ENCODE peak calls at places on chromosomes 5 and 9, in four cellular contexts. One of them, this sample, is unnamed.

GRCh38 chr5:1176473-1177391 is 24.7 kb upstream of the SLC6A19 start:
- DNase-seq in brain microvascular endothelial cell: no peak
- DNase-seq in astrocyte of the spinal cord: no peak
- DNase-seq in cardiac fibroblast: peak
- DNase-seq in this sample: no peak

GRCh38 chr5:98121036-98121936 is 652.2 kb upstream of the RGMB start:
- DNase-seq in astrocyte of the spinal cord: no peak
- DNase-seq in cardiac fibroblast: no peak
- DNase-seq in brain microvascular endothelial cell: no peak
- DNase-seq in this sample: no peak

GRCh38 chr9:127977877-127978647 is 2.7 kb downstream of the EEIG1 start:
- DNase-seq in astrocyte of the spinal cord: peak
- DNase-seq in cardiac fibroblast: peak
- DNase-seq in brain microvascular endothelial cell: peak
- DNase-seq in this sample: peak

GRCh38 chr5:149632311-149633251 is 51.3 kb downstream of the ARHGEF37 start:
- DNase-seq in cardiac fibroblast: peak
- DNase-seq in astrocyte of the spinal cord: peak
- DNase-seq in brain microvascular endothelial cell: peak
- DNase-seq in this sample: peak

GRCh38 chr5:109694451-109694891 is 4.7 kb downstream of the MAN2A1 start:
- DNase-seq in astrocyte of the spinal cord: peak
- DNase-seq in brain microvascular endothelial cell: no peak
- DNase-seq in cardiac fibroblast: peak
- DNase-seq in this sample: no peak

GRCh38 chr9:85212887-85213286 is 528.9 kb downstream of the AGTPBP1 start:
- DNase-seq in brain microvascular endothelial cell: peak
- DNase-seq in cardiac fibroblast: peak
- DNase-seq in astrocyte of the spinal cord: peak
- DNase-seq in this sample: no peak

GRCh38 chr5:131423056-131423455 is 159.2 kb downstream of the CDC42SE2 start:
- DNase-seq in cardiac fibroblast: peak
- DNase-seq in brain microvascular endothelial cell: peak
- DNase-seq in astrocyte of the spinal cord: peak
- DNase-seq in this sample: peak

GRCh38 chr5:154446183-154447073 is 631 bp downstream of the SAP30L start:
- DNase-seq in astrocyte of the spinal cord: peak
- DNase-seq in brain microvascular endothelial cell: peak
- DNase-seq in cardiac fibroblast: peak
- DNase-seq in this sample: no peak

GRCh38 chr5:169003721-169004481 is 297.0 kb downstream of the SLIT3 start:
- DNase-seq in cardiac fibroblast: no peak
- DNase-seq in brain microvascular endothelial cell: no peak
- DNase-seq in astrocyte of the spinal cord: no peak
- DNase-seq in this sample: no peak

GRCh38 chr5:39427225-39427624 is 2.4 kb upstream of the DAB2 start:
- DNase-seq in brain microvascular endothelial cell: no peak
- DNase-seq in cardiac fibroblast: peak
- DNase-seq in astrocyte of the spinal cord: peak
- DNase-seq in this sample: no peak

GRCh38 chr9:101582593-101582992 is 12.2 kb downstream of the PPP3R2 start:
- DNase-seq in cardiac fibroblast: peak
- DNase-seq in astrocyte of the spinal cord: peak
- DNase-seq in brain microvascular endothelial cell: peak
- DNase-seq in this sample: peak

GRCh38 chr9:79574166-79574565 is 2.4 kb downstream of the TLE4 start:
- DNase-seq in brain microvascular endothelial cell: no peak
- DNase-seq in cardiac fibroblast: no peak
- DNase-seq in astrocyte of the spinal cord: no peak
- DNase-seq in this sample: no peak

GRCh38 chr5:56493751-56494150 is 260.6 kb upstream of the ANKRD55 start:
- DNase-seq in cardiac fibroblast: no peak
- DNase-seq in brain microvascular endothelial cell: no peak
- DNase-seq in astrocyte of the spinal cord: no peak
- DNase-seq in this sample: no peak

GRCh38 chr9:112558978-112559377 is 72.4 kb downstream of the KIAA1958 start:
- DNase-seq in astrocyte of the spinal cord: no peak
- DNase-seq in brain microvascular endothelial cell: no peak
- DNase-seq in cardiac fibroblast: no peak
- DNase-seq in this sample: no peak

GRCh38 chr5:31232273-31232888 is 38.9 kb downstream of the CDH6 start:
- DNase-seq in cardiac fibroblast: peak
- DNase-seq in astrocyte of the spinal cord: peak
- DNase-seq in brain microvascular endothelial cell: peak
- DNase-seq in this sample: peak

GRCh38 chr5:170783498-170784247 is at the start of gene GABRP:
- DNase-seq in astrocyte of the spinal cord: no peak
- DNase-seq in cardiac fibroblast: no peak
- DNase-seq in brain microvascular endothelial cell: no peak
- DNase-seq in this sample: no peak

GRCh38 chr9:76912631-76913275 is 6.8 kb upstream of the PRUNE2 start:
- DNase-seq in cardiac fibroblast: peak
- DNase-seq in astrocyte of the spinal cord: peak
- DNase-seq in brain microvascular endothelial cell: peak
- DNase-seq in this sample: no peak

GRCh38 chr9:20320921-20321320 is 301.4 kb downstream of the MLLT3 start:
- DNase-seq in cardiac fibroblast: no peak
- DNase-seq in astrocyte of the spinal cord: no peak
- DNase-seq in brain microvascular endothelial cell: no peak
- DNase-seq in this sample: no peak

GRCh38 chr9:130891699-130892502 is 4.7 kb downstream of the QRFP start:
- DNase-seq in brain microvascular endothelial cell: no peak
- DNase-seq in astrocyte of the spinal cord: no peak
- DNase-seq in cardiac fibroblast: no peak
- DNase-seq in this sample: no peak

GRCh38 chr5:124596595-124597388 is 149.6 kb downstream of the ZNF608 start:
- DNase-seq in cardiac fibroblast: peak
- DNase-seq in brain microvascular endothelial cell: peak
- DNase-seq in astrocyte of the spinal cord: peak
- DNase-seq in this sample: peak

GRCh38 chr5:464446-464842 is 21.5 kb downstream of the EXOC3 start:
- DNase-seq in astrocyte of the spinal cord: no peak
- DNase-seq in brain microvascular endothelial cell: no peak
- DNase-seq in cardiac fibroblast: no peak
- DNase-seq in this sample: no peak

GRCh38 chr5:95631265-95631957 is 11.5 kb downstream of the GPR150 start:
- DNase-seq in brain microvascular endothelial cell: peak
- DNase-seq in astrocyte of the spinal cord: peak
- DNase-seq in cardiac fibroblast: peak
- DNase-seq in this sample: peak

GRCh38 chr9:711761-712523 is 129.6 kb upstream of the DMRT1 start:
- DNase-seq in brain microvascular endothelial cell: no peak
- DNase-seq in astrocyte of the spinal cord: no peak
- DNase-seq in cardiac fibroblast: no peak
- DNase-seq in this sample: no peak

GRCh38 chr9:68947842-68948569 is 65.9 kb downstream of the PRKACG start:
- DNase-seq in cardiac fibroblast: no peak
- DNase-seq in brain microvascular endothelial cell: no peak
- DNase-seq in astrocyte of the spinal cord: no peak
- DNase-seq in this sample: no peak

GRCh38 chr9:128160603-128160987 is 530 bp downstream of the BBLN start:
- DNase-seq in brain microvascular endothelial cell: peak
- DNase-seq in astrocyte of the spinal cord: no peak
- DNase-seq in cardiac fibroblast: no peak
- DNase-seq in this sample: no peak

GRCh38 chr5:169602535-169602934 is 19.0 kb downstream of the SPDL1 start:
- DNase-seq in cardiac fibroblast: peak
- DNase-seq in brain microvascular endothelial cell: no peak
- DNase-seq in astrocyte of the spinal cord: peak
- DNase-seq in this sample: no peak

GRCh38 chr5:149355688-149356087 is 2.2 kb upstream of the PCYOX1L start:
- DNase-seq in astrocyte of the spinal cord: no peak
- DNase-seq in cardiac fibroblast: no peak
- DNase-seq in brain microvascular endothelial cell: no peak
- DNase-seq in this sample: no peak

GRCh38 chr5:169248520-169248919 is 52.4 kb downstream of the SLIT3 start:
- DNase-seq in brain microvascular endothelial cell: no peak
- DNase-seq in cardiac fibroblast: no peak
- DNase-seq in astrocyte of the spinal cord: no peak
- DNase-seq in this sample: no peak

GRCh38 chr5:110925916-110926315 is 145.6 kb upstream of the TSLP start:
- DNase-seq in cardiac fibroblast: no peak
- DNase-seq in astrocyte of the spinal cord: no peak
- DNase-seq in brain microvascular endothelial cell: no peak
- DNase-seq in this sample: no peak

GRCh38 chr5:142753114-142753764 is 16.9 kb upstream of the ARHGAP26 start:
- DNase-seq in astrocyte of the spinal cord: no peak
- DNase-seq in cardiac fibroblast: peak
- DNase-seq in brain microvascular endothelial cell: peak
- DNase-seq in this sample: no peak

GRCh38 chr9:30575691-30576090 is 1808.8 kb upstream of the ACO1 start:
- DNase-seq in brain microvascular endothelial cell: no peak
- DNase-seq in cardiac fibroblast: no peak
- DNase-seq in astrocyte of the spinal cord: no peak
- DNase-seq in this sample: no peak

GRCh38 chr9:77251050-77251449 is 73.7 kb downstream of the VPS13A start:
- DNase-seq in astrocyte of the spinal cord: no peak
- DNase-seq in cardiac fibroblast: no peak
- DNase-seq in brain microvascular endothelial cell: no peak
- DNase-seq in this sample: no peak

GRCh38 chr5:157562111-157562581 is 13.4 kb downstream of the ADAM19 start:
- DNase-seq in cardiac fibroblast: peak
- DNase-seq in astrocyte of the spinal cord: peak
- DNase-seq in brain microvascular endothelial cell: no peak
- DNase-seq in this sample: no peak

GRCh38 chr5:78574731-78575161 is 73.8 kb downstream of the LHFPL2 start:
- DNase-seq in cardiac fibroblast: peak
- DNase-seq in brain microvascular endothelial cell: peak
- DNase-seq in astrocyte of the spinal cord: peak
- DNase-seq in this sample: no peak

GRCh38 chr5:3546028-3546427 is 49.6 kb upstream of the IRX1 start:
- DNase-seq in astrocyte of the spinal cord: no peak
- DNase-seq in cardiac fibroblast: no peak
- DNase-seq in brain microvascular endothelial cell: no peak
- DNase-seq in this sample: no peak

GRCh38 chr5:105428461-105429129 is 1866.0 kb upstream of the NUDT12 start:
- DNase-seq in brain microvascular endothelial cell: peak
- DNase-seq in astrocyte of the spinal cord: no peak
- DNase-seq in cardiac fibroblast: peak
- DNase-seq in this sample: no peak

GRCh38 chr9:132991351-132992300 is 13.1 kb downstream of the GFI1B start:
- DNase-seq in brain microvascular endothelial cell: no peak
- DNase-seq in cardiac fibroblast: no peak
- DNase-seq in astrocyte of the spinal cord: no peak
- DNase-seq in this sample: no peak

DNA sequence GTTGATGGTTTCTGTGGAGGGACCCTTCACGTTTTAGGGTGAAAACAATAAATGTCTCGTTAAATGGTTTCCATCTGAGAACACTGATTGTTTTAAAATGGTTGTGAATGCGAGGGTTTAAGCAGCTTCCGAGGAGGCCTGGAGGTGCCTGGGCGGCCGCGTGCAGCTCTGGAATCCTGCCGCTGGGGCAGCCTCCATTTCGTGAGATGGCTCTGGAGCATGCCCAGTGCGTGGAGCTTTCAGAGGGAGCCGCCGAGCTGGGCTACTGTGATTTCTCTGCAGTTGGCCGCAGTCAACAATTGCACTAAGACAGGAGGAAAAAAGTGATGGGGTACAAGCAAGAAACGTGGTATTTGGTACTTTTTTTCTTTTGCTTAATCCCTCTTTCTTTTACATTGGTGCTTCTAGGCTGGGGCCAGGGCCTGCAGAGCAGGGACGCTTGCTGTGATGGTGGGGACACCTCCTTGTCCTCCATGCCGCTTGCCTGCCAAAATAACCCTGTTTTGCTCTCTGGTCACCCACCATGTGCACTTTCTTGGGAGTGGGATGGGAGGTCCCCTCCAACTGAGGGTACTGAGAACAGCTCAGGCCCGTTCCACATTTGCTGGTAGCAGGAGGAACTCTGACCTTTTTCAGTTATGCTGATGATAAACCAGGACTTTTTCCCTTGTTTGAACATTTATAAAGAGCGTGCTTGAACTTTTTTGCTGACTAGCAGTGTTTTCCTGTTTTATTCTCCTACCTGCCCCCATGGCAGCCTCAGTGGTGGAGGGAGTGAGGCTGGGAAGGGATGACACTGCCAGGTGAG is 47.1 kb downstream of the EHMT1 start:
- DNase-seq in brain microvascular endothelial cell: peak
- DNase-seq in astrocyte of the spinal cord: peak
- DNase-seq in cardiac fibroblast: no peak
- DNase-seq in this sample: no peak
- H3K4me3 ChIP-seq in brain microvascular endothelial cell: no peak
- H3K4me3 ChIP-seq in astrocyte of the spinal cord: no peak
- H3K4me3 ChIP-seq in cardiac fibroblast: no peak
- H3K4me3 ChIP-seq in this sample: no peak

DNA sequence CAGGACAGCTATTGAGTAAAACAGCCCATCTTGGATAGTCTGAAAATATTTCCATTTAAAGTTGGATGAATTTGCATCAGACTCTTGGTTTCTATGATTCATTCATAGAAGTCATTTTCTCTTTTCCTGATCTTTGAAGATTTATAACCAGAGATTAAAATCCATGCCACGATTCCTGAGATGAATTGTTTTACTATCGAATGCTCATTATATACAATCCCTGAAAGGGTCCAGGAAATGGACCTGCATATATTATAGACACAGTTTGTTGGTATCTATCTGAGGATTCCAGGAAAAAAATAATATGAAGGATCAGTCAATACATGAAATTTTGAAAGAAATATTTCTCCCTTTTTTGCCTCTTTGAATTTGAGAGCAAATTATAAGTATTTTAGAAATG is 99.0 kb downstream of the ICE1 start:
- DNase-seq in astrocyte of the spinal cord: no peak
- DNase-seq in brain microvascular endothelial cell: no peak
- DNase-seq in cardiac fibroblast: no peak
- DNase-seq in this sample: no peak
- H3K4me3 ChIP-seq in astrocyte of the spinal cord: no peak
- H3K4me3 ChIP-seq in brain microvascular endothelial cell: no peak
- H3K4me3 ChIP-seq in cardiac fibroblast: no peak
- H3K4me3 ChIP-seq in this sample: no peak

DNA sequence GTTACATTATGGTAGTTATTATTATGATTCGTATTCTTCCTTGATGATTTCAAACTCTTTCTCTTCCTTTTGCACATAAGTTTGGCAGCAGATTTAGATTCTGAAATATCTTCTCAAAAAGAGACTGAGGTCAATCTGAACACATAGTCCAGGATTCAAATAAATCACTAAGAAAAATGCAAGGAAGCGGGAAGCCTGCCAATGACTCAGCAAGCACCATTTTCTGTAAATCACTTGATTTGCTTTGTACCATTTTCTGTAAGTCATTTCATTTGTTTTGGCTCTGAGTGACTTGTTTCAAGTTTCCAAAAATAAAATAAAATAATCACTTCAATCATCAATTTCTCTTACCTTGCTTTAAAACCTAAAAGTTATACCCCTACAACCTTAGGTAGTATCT is 24.6 kb upstream of the GLIS3 start:
- DNase-seq in cardiac fibroblast: peak
- DNase-seq in brain microvascular endothelial cell: peak
- DNase-seq in astrocyte of the spinal cord: peak
- DNase-seq in this sample: no peak
- H3K4me3 ChIP-seq in cardiac fibroblast: no peak
- H3K4me3 ChIP-seq in brain microvascular endothelial cell: no peak
- H3K4me3 ChIP-seq in astrocyte of the spinal cord: no peak
- H3K4me3 ChIP-seq in this sample: no peak

GRCh38 chr5:173245319-173246134 is 10.5 kb upstream of the NKX2-5 start:
- DNase-seq in cardiac fibroblast: no peak
- DNase-seq in astrocyte of the spinal cord: no peak
- DNase-seq in brain microvascular endothelial cell: no peak
- DNase-seq in this sample: no peak
- H3K4me3 ChIP-seq in cardiac fibroblast: no peak
- H3K4me3 ChIP-seq in astrocyte of the spinal cord: no peak
- H3K4me3 ChIP-seq in brain microvascular endothelial cell: no peak
- H3K4me3 ChIP-seq in this sample: no peak

This sample was measured in AG04450.